ENCODE peak calls at places on chromosomes 12 and 14, in five cellular contexts. One of them, this sample, is unnamed.

GRCh38 chr12:57770734-57771133 is 1.2 kb downstream of the METTL1 start:
- DNase-seq in SK-N-SH: no peak
- DNase-seq in GM12878: no peak
- DNase-seq in HepG2: no peak
- DNase-seq in K562: no peak
- DNase-seq in this sample: no peak

GRCh38 chr12:120352117-120352516 is 16.8 kb downstream of the MSI1 start:
- DNase-seq in SK-N-SH: no peak
- DNase-seq in GM12878: no peak
- DNase-seq in HepG2: no peak
- DNase-seq in K562: no peak
- DNase-seq in this sample: no peak

GRCh38 chr14:72892879-72893635 is 844 bp downstream of the DPF3 start:
- DNase-seq in SK-N-SH: peak; percentile 73
- DNase-seq in GM12878: no peak
- DNase-seq in HepG2: no peak
- DNase-seq in K562: peak; percentile 14
- DNase-seq in this sample: no peak

GRCh38 chr14:72462041-72462440 is 431.9 kb downstream of the DPF3 start:
- DNase-seq in SK-N-SH: no peak
- DNase-seq in GM12878: no peak
- DNase-seq in HepG2: no peak
- DNase-seq in K562: no peak
- DNase-seq in this sample: no peak

GRCh38 chr12:24617471-24617870 is 331.4 kb downstream of the BCAT1 start:
- DNase-seq in SK-N-SH: no peak
- DNase-seq in GM12878: no peak
- DNase-seq in HepG2: no peak
- DNase-seq in K562: no peak
- DNase-seq in this sample: no peak

GRCh38 chr12:51270847-51271518 is 768 bp upstream of the SMAGP start:
- DNase-seq in SK-N-SH: no peak
- DNase-seq in GM12878: no peak
- DNase-seq in HepG2: peak; percentile 56
- DNase-seq in K562: no peak
- DNase-seq in this sample: no peak

GRCh38 chr14:66824251-66824650 is 316.3 kb downstream of the GPHN start:
- DNase-seq in SK-N-SH: no peak
- DNase-seq in GM12878: no peak
- DNase-seq in HepG2: no peak
- DNase-seq in K562: no peak
- DNase-seq in this sample: no peak

GRCh38 chr12:130017571-130018449 is 114.0 kb upstream of the TMEM132D start:
- DNase-seq in SK-N-SH: peak; percentile 56
- DNase-seq in GM12878: no peak
- DNase-seq in HepG2: no peak
- DNase-seq in K562: no peak
- DNase-seq in this sample: no peak

GRCh38 chr12:79409562-79409961 is 281.2 kb downstream of the PAWR start:
- DNase-seq in SK-N-SH: no peak
- DNase-seq in GM12878: no peak
- DNase-seq in HepG2: no peak
- DNase-seq in K562: no peak
- DNase-seq in this sample: no peak

GRCh38 chr14:53124778-53125177 is 28.3 kb downstream of the DDHD1 start:
- DNase-seq in SK-N-SH: no peak
- DNase-seq in GM12878: no peak
- DNase-seq in HepG2: no peak
- DNase-seq in K562: no peak
- DNase-seq in this sample: no peak

GRCh38 chr14:65958664-65959562 is 527.3 kb upstream of the CCDC196 start:
- DNase-seq in SK-N-SH: peak; percentile 49
- DNase-seq in GM12878: no peak
- DNase-seq in HepG2: peak; percentile 16
- DNase-seq in K562: peak; percentile 25
- DNase-seq in this sample: no peak

GRCh38 chr12:67689339-67689738 is 40.8 kb downstream of the DYRK2 start:
- DNase-seq in SK-N-SH: no peak
- DNase-seq in GM12878: no peak
- DNase-seq in HepG2: no peak
- DNase-seq in K562: no peak
- DNase-seq in this sample: no peak

GRCh38 chr12:10395390-10395998 is 5.7 kb upstream of the KLRK1 start:
- DNase-seq in SK-N-SH: no peak
- DNase-seq in GM12878: peak; percentile 60
- DNase-seq in HepG2: peak; percentile 85
- DNase-seq in K562: no peak
- DNase-seq in this sample: no peak

GRCh38 chr12:12210983-12211382 is 55.9 kb downstream of the LRP6 start:
- DNase-seq in SK-N-SH: no peak
- DNase-seq in GM12878: no peak
- DNase-seq in HepG2: no peak
- DNase-seq in K562: no peak
- DNase-seq in this sample: no peak

GRCh38 chr14:93059917-93060545 is 55.7 kb downstream of the ITPK1 start:
- DNase-seq in SK-N-SH: peak; percentile 45
- DNase-seq in GM12878: no peak
- DNase-seq in HepG2: no peak
- DNase-seq in K562: no peak
- DNase-seq in this sample: no peak

GRCh38 chr14:102930753-102931579 is 8.5 kb downstream of the AMN start:
- DNase-seq in SK-N-SH: no peak
- DNase-seq in GM12878: no peak
- DNase-seq in HepG2: no peak
- DNase-seq in K562: no peak
- DNase-seq in this sample: no peak

GRCh38 chr12:49041881-49042484 is 18.6 kb downstream of the KMT2D start:
- DNase-seq in SK-N-SH: no peak
- DNase-seq in GM12878: no peak
- DNase-seq in HepG2: no peak
- DNase-seq in K562: no peak
- DNase-seq in this sample: no peak

GRCh38 chr12:25058619-25059018 is 109.7 kb upstream of the BCAT1 start:
- DNase-seq in SK-N-SH: no peak
- DNase-seq in GM12878: peak; percentile 58
- DNase-seq in HepG2: no peak
- DNase-seq in K562: no peak
- DNase-seq in this sample: no peak

GRCh38 chr14:72961579-72962335 is 35.5 kb downstream of the DCAF4 start:
- DNase-seq in SK-N-SH: no peak
- DNase-seq in GM12878: no peak
- DNase-seq in HepG2: no peak
- DNase-seq in K562: no peak
- DNase-seq in this sample: no peak

GRCh38 chr14:101030586-101030985 is 127.1 kb upstream of the RTL1 start:
- DNase-seq in SK-N-SH: no peak
- DNase-seq in GM12878: no peak
- DNase-seq in HepG2: no peak
- DNase-seq in K562: no peak
- DNase-seq in this sample: no peak

GRCh38 chr14:89458713-89459112 is 41.7 kb upstream of the FOXN3 start:
- DNase-seq in SK-N-SH: no peak
- DNase-seq in GM12878: no peak
- DNase-seq in HepG2: peak; percentile 92
- DNase-seq in K562: no peak
- DNase-seq in this sample: no peak

GRCh38 chr12:24197517-24197916 is 248.0 kb upstream of the SOX5 start:
- DNase-seq in SK-N-SH: no peak
- DNase-seq in GM12878: no peak
- DNase-seq in HepG2: no peak
- DNase-seq in K562: no peak
- DNase-seq in this sample: no peak

GRCh38 chr14:104536942-104537612 is 42.5 kb upstream of the C14orf180 start:
- DNase-seq in SK-N-SH: no peak
- DNase-seq in GM12878: no peak
- DNase-seq in HepG2: no peak
- DNase-seq in K562: no peak
- DNase-seq in this sample: no peak
- TF ChIP-seq TAF1 in SK-N-SH: no peak
- TF ChIP-seq TAF1 in GM12878: no peak
- TF ChIP-seq TAF1 in HepG2: no peak
- TF ChIP-seq TAF1 in K562: no peak
- TF ChIP-seq TAF1 in this sample: no peak

DNA sequence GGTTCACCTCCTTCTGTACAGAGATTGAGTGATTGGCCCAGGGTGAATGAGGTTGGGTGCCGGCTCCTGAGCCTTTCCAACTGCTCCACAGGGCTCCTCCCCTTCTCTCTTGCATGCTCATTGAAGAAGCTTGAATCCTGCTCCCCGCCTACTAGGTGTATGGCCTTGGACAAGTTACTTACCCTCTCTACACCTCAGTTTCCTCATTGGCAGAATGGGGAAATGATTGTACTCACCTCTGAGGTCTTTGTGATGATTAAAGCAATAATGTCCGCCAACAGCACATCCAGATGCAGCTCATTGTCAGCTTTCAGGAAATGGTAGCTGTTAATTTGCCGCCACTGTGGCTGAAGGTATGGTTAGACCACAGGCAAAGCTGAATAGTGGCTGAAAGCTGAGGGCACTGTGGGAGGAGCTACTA is 174.1 kb downstream of the CRADD start:
- DNase-seq in SK-N-SH: no peak
- DNase-seq in GM12878: no peak
- DNase-seq in HepG2: no peak
- DNase-seq in K562: no peak
- DNase-seq in this sample: no peak
- TF ChIP-seq TAF1 in SK-N-SH: no peak
- TF ChIP-seq TAF1 in GM12878: no peak
- TF ChIP-seq TAF1 in HepG2: no peak
- TF ChIP-seq TAF1 in K562: no peak
- TF ChIP-seq TAF1 in this sample: no peak

DNA sequence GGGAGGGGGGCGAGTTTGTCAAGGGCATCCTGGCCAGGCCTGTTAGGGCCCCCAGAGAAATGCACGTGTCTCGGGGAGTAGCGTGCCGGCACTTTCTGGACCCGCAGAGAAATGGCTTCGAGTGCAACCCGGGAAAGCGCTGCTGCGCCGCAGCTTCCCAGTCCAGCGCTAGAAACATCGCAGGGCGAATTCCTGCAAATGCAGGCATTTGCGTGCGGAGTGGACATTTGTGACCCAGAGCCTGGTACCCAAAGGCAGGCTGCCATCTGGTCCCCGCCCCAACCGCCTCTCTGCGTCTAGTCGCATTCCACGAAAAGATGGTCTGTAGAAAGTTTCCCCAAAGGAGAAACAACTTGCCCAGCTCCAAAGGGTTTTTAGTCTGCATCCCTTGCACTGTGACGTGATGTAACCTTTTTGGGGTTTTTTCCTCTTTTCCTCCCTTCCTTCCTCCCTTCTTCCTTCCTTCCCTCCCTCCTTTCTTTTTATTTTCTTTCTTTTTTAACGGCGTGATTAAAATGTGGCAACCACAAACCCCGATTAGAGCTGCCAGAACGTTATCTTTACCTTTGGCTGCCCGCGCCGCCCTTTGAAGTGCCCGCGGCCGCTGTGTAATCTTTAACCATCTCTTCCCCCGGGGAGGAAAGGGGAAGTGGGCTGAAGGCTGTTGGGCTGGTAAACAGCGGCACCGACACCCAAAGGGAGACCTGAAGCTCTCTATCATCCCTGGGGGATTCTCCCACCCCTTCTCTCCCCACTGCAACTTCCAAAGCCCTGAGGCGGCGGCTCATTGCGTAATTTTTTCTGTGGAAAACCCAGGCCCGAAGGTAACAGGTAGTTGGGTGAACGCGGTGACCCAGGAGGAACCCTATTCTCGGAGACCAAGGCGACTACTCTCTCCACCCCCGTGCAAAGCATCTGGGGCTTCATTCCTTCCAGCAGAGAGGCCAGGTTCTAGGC is 1.1 kb downstream of the LGR5 start:
- DNase-seq in SK-N-SH: peak; percentile 62
- DNase-seq in GM12878: no peak
- DNase-seq in HepG2: peak; percentile 96
- DNase-seq in K562: no peak
- DNase-seq in this sample: no peak
- TF ChIP-seq TAF1 in SK-N-SH: no peak
- TF ChIP-seq TAF1 in GM12878: no peak
- TF ChIP-seq TAF1 in HepG2: peak; percentile 58
- TF ChIP-seq TAF1 in K562: no peak
- TF ChIP-seq TAF1 in this sample: no peak

DNA sequence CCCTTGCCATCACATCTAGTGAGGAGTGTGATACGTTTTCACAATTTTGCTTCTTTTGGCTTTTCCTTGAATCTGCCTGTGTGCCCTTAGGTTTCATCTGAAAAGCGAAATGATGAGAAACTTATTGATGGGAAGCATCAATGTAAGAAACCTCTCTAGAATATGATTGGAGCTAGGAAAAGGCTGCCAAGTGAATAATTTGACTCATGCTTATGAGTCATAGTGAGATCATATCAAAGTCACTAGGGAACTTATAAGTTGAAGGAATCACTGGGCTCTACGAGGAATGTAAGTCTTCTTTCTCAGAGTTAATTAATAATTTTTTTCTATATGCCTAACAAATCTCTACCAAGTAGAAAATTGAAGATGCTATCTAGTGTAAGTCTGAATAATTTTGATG is 10.9 kb downstream of the GLRX5 start:
- DNase-seq in SK-N-SH: no peak
- DNase-seq in GM12878: no peak
- DNase-seq in HepG2: no peak
- DNase-seq in K562: peak; percentile 41
- DNase-seq in this sample: no peak
- TF ChIP-seq TAF1 in SK-N-SH: no peak
- TF ChIP-seq TAF1 in GM12878: no peak
- TF ChIP-seq TAF1 in HepG2: no peak
- TF ChIP-seq TAF1 in K562: no peak
- TF ChIP-seq TAF1 in this sample: no peak

This sample was measured in GM12892.